ENCODE peak calls at places on chromosome 16, in six cellular contexts. M, H, A, Y, D and E are unnamed samples. For H3K4me1, the result is how much of the 10 kb centered on the place peaks cover.

GRCh38 chr16:30923554-30924085 is at the start of gene FBXL19:
- DNase-seq in Y (peak), A (no peak), D (peak), M (peak), H (peak), E (peak)

GRCh38 chr16:86353185-86353584 is 157.1 kb upstream of the FOXF1 start:
- DNase-seq in H (no peak), Y (no peak), M (no peak), D (no peak), A (no peak), E (no peak)

GRCh38 chr16:86515780-86516617 is 5.7 kb downstream of the FOXF1 start:
- DNase-seq in A (no peak), Y (no peak), M (no peak), H (no peak), D (peak), E (no peak)

GRCh38 chr16:73095142-73095791 is 47.3 kb upstream of the ZFHX3 start:
- DNase-seq in M (no peak), Y (peak), D (no peak), H (no peak), A (no peak), E (no peak)

GRCh38 chr16:80682435-80683070 is 121.8 kb downstream of the CDYL2 start:
- DNase-seq in H (no peak), M (no peak), D (no peak), A (no peak), Y (no peak), E (no peak)

GRCh38 chr16:81553080-81553813 is 108.6 kb downstream of the CMIP start:
- DNase-seq in Y (no peak), H (no peak), M (no peak), D (peak), A (no peak), E (no peak)

GRCh38 chr16:79776243-79776884 is 175.8 kb upstream of the MAF start:
- DNase-seq in A (no peak), M (no peak), H (peak), Y (no peak), D (no peak), E (no peak)

GRCh38 chr16:31714899-31715504 is 158.6 kb upstream of the ZNF267 start:
- DNase-seq in Y (no peak), M (no peak), A (no peak), D (no peak), H (no peak), E (no peak)

GRCh38 chr16:89297156-89297869 is 79.8 kb downstream of the ZNF778 start:
- DNase-seq in Y (no peak), M (no peak), H (no peak), D (no peak), A (no peak), E (no peak)

GRCh38 chr16:27446721-27447120 is 44.7 kb downstream of the IL21R start:
- DNase-seq in M (no peak), D (peak), H (no peak), Y (no peak), A (no peak), E (no peak)

GRCh38 chr16:87506423-87507350 is 13.9 kb upstream of the ZCCHC14 start:
- DNase-seq in D (no peak), M (no peak), A (no peak), H (no peak), Y (no peak), E (peak)

GRCh38 chr16:75026892-75027391 is 28.1 kb downstream of the ZNRF1 start:
- DNase-seq in Y (no peak), H (no peak), D (no peak), M (no peak), A (no peak), E (no peak)

GRCh38 chr16:25126820-25127232 is 15.3 kb downstream of the LCMT1 start:
- DNase-seq in D (peak), H (no peak), Y (peak), A (peak), M (no peak), E (no peak)

GRCh38 chr16:610513-611381 is 20.0 kb upstream of the WFIKKN1 start:
- DNase-seq in Y (no peak), D (peak), A (no peak), M (no peak), H (no peak), E (peak)

GRCh38 chr16:88763502-88764053 is 21.4 kb downstream of the PIEZO1 start:
- DNase-seq in H (no peak), A (no peak), M (no peak), Y (no peak), D (no peak), E (no peak)

GRCh38 chr16:31298958-31299357 is 39.2 kb downstream of the ITGAM start:
- DNase-seq in A (no peak), Y (no peak), H (no peak), D (no peak), M (no peak), E (no peak)

GRCh38 chr16:17768257-17768656 is 297.5 kb upstream of the XYLT1 start:
- DNase-seq in Y (no peak), M (no peak), A (no peak), H (no peak), D (no peak), E (no peak)

GRCh38 chr16:59042296-59042695 is 308.2 kb upstream of the GOT2 start:
- DNase-seq in Y (no peak), H (no peak), M (no peak), A (no peak), D (no peak), E (no peak)

GRCh38 chr16:3664187-3664896 is 9.9 kb downstream of the DNASE1 start:
- DNase-seq in H (no peak), A (no peak), D (peak), M (no peak), Y (no peak), E (no peak)

GRCh38 chr16:60478810-60479209 is 1557.4 kb downstream of the CDH8 start:
- DNase-seq in Y (no peak), D (no peak), A (no peak), M (no peak), H (no peak), E (no peak)

DNA sequence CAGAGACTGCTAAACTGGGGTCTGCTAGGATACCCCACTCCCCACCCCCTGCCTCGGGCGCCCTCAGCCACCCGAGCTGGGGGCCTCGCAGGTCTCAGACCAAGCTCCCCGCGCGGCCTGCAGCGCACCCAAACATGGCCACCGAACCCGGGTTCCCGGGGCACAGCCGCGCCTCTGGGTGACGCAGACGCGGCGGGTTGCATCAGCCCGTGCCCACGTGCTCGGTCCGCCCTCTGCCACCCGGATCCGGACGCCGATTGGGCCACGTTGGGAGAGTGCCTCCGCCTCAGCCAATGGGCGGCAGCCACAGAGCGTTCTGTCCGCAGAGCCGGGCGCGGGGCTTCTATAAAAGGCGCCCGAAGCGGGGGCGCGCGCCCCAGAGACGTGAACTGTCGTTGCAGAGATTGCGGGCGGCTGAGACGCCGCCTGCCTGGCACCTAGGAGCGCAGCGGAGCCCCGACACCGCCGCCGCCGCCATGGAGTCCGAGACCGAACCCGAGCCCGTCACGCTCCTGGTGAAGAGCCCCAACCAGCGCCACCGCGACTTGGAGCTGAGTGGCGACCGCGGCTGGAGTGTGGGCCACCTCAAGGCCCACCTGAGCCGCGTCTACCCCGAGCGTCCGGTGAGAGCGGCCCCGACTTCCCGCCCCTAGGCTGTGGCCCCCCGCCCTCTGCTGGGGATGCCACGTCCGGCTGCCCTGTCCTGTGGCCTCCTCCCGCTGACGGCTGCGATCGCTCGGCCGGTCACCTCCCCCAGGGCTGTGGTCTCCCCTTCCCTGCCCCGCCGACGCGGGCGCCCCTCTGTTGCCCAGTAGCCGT is at the start of gene HERPUD1:
- DNase-seq in M (peak), Y (peak), D (peak), A (peak), H (peak), E (peak)
- TF ChIP-seq CTCF in M (no peak), Y (no peak), D (no peak), A (no peak), H (peak), E (no peak)

GRCh38 chr16:66591018-66591417 is 11.8 kb downstream of the CMTM2 start:
- DNase-seq in H (no peak), D (no peak), M (no peak), A (no peak), Y (no peak), E (no peak)
- H3K4me1 ChIP-seq in H (under half), D (under half), M (under half), A (under half), Y (under half), E (under half)

GRCh38 chr16:84819644-84820304 is at the start of gene CRISPLD2:
- DNase-seq in M (peak), Y (peak), A (peak), D (peak), H (peak), E (peak)
- TF ChIP-seq CTCF in M (no peak), Y (no peak), A (no peak), D (no peak), H (no peak), E (no peak)

GRCh38 chr16:13392341-13392740 is 490.9 kb downstream of the SHISA9 start:
- DNase-seq in Y (no peak), D (no peak), A (no peak), H (no peak), M (no peak), E (no peak)
- H3K4me1 ChIP-seq in Y (under half), D (under half), A (under half), H (under half), M (under half), E (under half)

GRCh38 chr16:56005958-56006357 is 130.8 kb upstream of the CES5A start:
- DNase-seq in Y (no peak), D (no peak), H (no peak), M (no peak), A (no peak), E (no peak)
- TF ChIP-seq CTCF in Y (no peak), D (no peak), H (no peak), M (no peak), A (no peak), E (no peak)

GRCh38 chr16:57513371-57514102 is 22.8 kb downstream of the CCDC102A start:
- DNase-seq in H (no peak), A (no peak), M (no peak), Y (no peak), D (peak), E (no peak)
- H3K4me1 ChIP-seq in H (under half), A (under half), M (under half), Y (under half), D (under half), E (under half)

GRCh38 chr16:50172195-50172922 is 19.3 kb downstream of the TENT4B start:
- DNase-seq in D (no peak), A (no peak), H (no peak), Y (no peak), M (no peak), E (no peak)
- TF ChIP-seq CTCF in D (no peak), A (no peak), H (no peak), Y (no peak), M (no peak), E (no peak)